ENCODE peak calls at places on chromosomes 3 and 15, in seven cellular contexts. One of them, this sample, is unnamed.
A peak's percentile ranks its signal among the peaks of the same experiment; 100 is the strongest.

GRCh38 chr15:51290720-51291119 is 47.7 kb downstream of the CYP19A1 start:
- DNase-seq in neural progenitor cell: no peak
- DNase-seq in GM23248: no peak
- DNase-seq in hepatocyte: no peak
- DNase-seq in MM.1S: no peak
- DNase-seq in GM23338: no peak
- DNase-seq in PC-3: no peak
- DNase-seq in this sample: no peak

GRCh38 chr15:50055333-50056278 is 63.4 kb downstream of the ATP8B4 start:
- DNase-seq in neural progenitor cell: no peak
- DNase-seq in GM23248: peak; percentile 93
- DNase-seq in hepatocyte: no peak
- DNase-seq in MM.1S: no peak
- DNase-seq in GM23338: no peak
- DNase-seq in PC-3: no peak
- DNase-seq in this sample: no peak

GRCh38 chr15:64334530-64334929 is 21.4 kb downstream of the CSNK1G1 start:
- DNase-seq in neural progenitor cell: no peak
- DNase-seq in GM23248: no peak
- DNase-seq in hepatocyte: no peak
- DNase-seq in MM.1S: no peak
- DNase-seq in GM23338: peak; percentile 72
- DNase-seq in PC-3: no peak
- DNase-seq in this sample: peak; percentile 51

GRCh38 chr3:79148786-79149185 is 619.0 kb downstream of the ROBO1 start:
- DNase-seq in neural progenitor cell: no peak
- DNase-seq in GM23248: peak; percentile 31
- DNase-seq in hepatocyte: no peak
- DNase-seq in MM.1S: no peak
- DNase-seq in GM23338: no peak
- DNase-seq in PC-3: no peak
- DNase-seq in this sample: no peak

GRCh38 chr3:100059472-100059871 is 54.8 kb downstream of the FILIP1L start:
- DNase-seq in neural progenitor cell: no peak
- DNase-seq in GM23248: no peak
- DNase-seq in hepatocyte: no peak
- DNase-seq in MM.1S: no peak
- DNase-seq in GM23338: no peak
- DNase-seq in PC-3: no peak
- DNase-seq in this sample: no peak

GRCh38 chr15:66670198-66670597 is 31.8 kb upstream of the SMAD6 start:
- DNase-seq in neural progenitor cell: no peak
- DNase-seq in GM23248: no peak
- DNase-seq in hepatocyte: no peak
- DNase-seq in MM.1S: no peak
- DNase-seq in GM23338: no peak
- DNase-seq in PC-3: no peak
- DNase-seq in this sample: no peak

GRCh38 chr3:69388241-69388640 is 2.4 kb upstream of the FRMD4B start:
- DNase-seq in neural progenitor cell: no peak
- DNase-seq in GM23248: no peak
- DNase-seq in hepatocyte: no peak
- DNase-seq in MM.1S: no peak
- DNase-seq in GM23338: peak; percentile 35
- DNase-seq in PC-3: no peak
- DNase-seq in this sample: no peak

GRCh38 chr3:20898962-20899361 is 713.0 kb upstream of the SGO1 start:
- DNase-seq in neural progenitor cell: no peak
- DNase-seq in GM23248: no peak
- DNase-seq in hepatocyte: no peak
- DNase-seq in MM.1S: no peak
- DNase-seq in GM23338: no peak
- DNase-seq in PC-3: no peak
- DNase-seq in this sample: no peak

GRCh38 chr15:81239190-81239589 is 42.5 kb downstream of the IL16 start:
- DNase-seq in neural progenitor cell: no peak
- DNase-seq in GM23248: peak; percentile 59
- DNase-seq in hepatocyte: no peak
- DNase-seq in MM.1S: no peak
- DNase-seq in GM23338: no peak
- DNase-seq in PC-3: no peak
- DNase-seq in this sample: no peak

GRCh38 chr3:139455855-139456254 is 20.5 kb downstream of the RBP2 start:
- DNase-seq in neural progenitor cell: peak; percentile 23
- DNase-seq in GM23248: peak; percentile 16
- DNase-seq in hepatocyte: no peak
- DNase-seq in MM.1S: no peak
- DNase-seq in GM23338: peak; percentile 70
- DNase-seq in PC-3: peak; percentile 21
- DNase-seq in this sample: no peak

GRCh38 chr15:67832965-67833503 is 6.8 kb downstream of the RNU6-1 start:
- DNase-seq in neural progenitor cell: peak; percentile 86
- DNase-seq in GM23248: no peak
- DNase-seq in hepatocyte: no peak
- DNase-seq in MM.1S: no peak
- DNase-seq in GM23338: peak; percentile 84
- DNase-seq in PC-3: no peak
- DNase-seq in this sample: no peak

GRCh38 chr3:14915636-14916222 is 31.7 kb upstream of the NR2C2 start:
- DNase-seq in neural progenitor cell: no peak
- DNase-seq in GM23248: peak; percentile 11
- DNase-seq in hepatocyte: no peak
- DNase-seq in MM.1S: no peak
- DNase-seq in GM23338: no peak
- DNase-seq in PC-3: no peak
- DNase-seq in this sample: no peak

GRCh38 chr3:158801200-158801599 is 654 bp upstream of the MFSD1 start:
- DNase-seq in neural progenitor cell: peak; percentile 43
- DNase-seq in GM23248: peak; percentile 38
- DNase-seq in hepatocyte: peak; percentile 28
- DNase-seq in MM.1S: no peak
- DNase-seq in GM23338: peak; percentile 46
- DNase-seq in PC-3: no peak
- DNase-seq in this sample: no peak

GRCh38 chr15:45399381-45400212 is 21.3 kb upstream of the GATM start:
- DNase-seq in neural progenitor cell: peak; percentile 70
- DNase-seq in GM23248: peak; percentile 80
- DNase-seq in hepatocyte: peak; percentile 80
- DNase-seq in MM.1S: peak; percentile 68
- DNase-seq in GM23338: peak; percentile 81
- DNase-seq in PC-3: peak; percentile 89
- DNase-seq in this sample: peak; percentile 60

GRCh38 chr3:158313344-158313927 is 203.5 kb downstream of the RSRC1 start:
- DNase-seq in neural progenitor cell: peak; percentile 27
- DNase-seq in GM23248: peak; percentile 32
- DNase-seq in hepatocyte: peak; percentile 43
- DNase-seq in MM.1S: peak; percentile 70
- DNase-seq in GM23338: peak; percentile 55
- DNase-seq in PC-3: peak; percentile 56
- DNase-seq in this sample: peak; percentile 39

GRCh38 chr3:182967218-182968204 is 12.8 kb downstream of the DCUN1D1 start:
- DNase-seq in neural progenitor cell: no peak
- DNase-seq in GM23248: no peak
- DNase-seq in hepatocyte: no peak
- DNase-seq in MM.1S: no peak
- DNase-seq in GM23338: no peak
- DNase-seq in PC-3: no peak
- DNase-seq in this sample: no peak

GRCh38 chr15:27250223-27250622 is 279.2 kb downstream of the GABRG3 start:
- DNase-seq in neural progenitor cell: no peak
- DNase-seq in GM23248: peak; percentile 3
- DNase-seq in hepatocyte: no peak
- DNase-seq in MM.1S: no peak
- DNase-seq in GM23338: no peak
- DNase-seq in PC-3: peak; percentile 10
- DNase-seq in this sample: no peak

GRCh38 chr3:188111002-188111584 is 42.9 kb upstream of the LPP start:
- DNase-seq in neural progenitor cell: peak; percentile 49
- DNase-seq in GM23248: no peak
- DNase-seq in hepatocyte: no peak
- DNase-seq in MM.1S: no peak
- DNase-seq in GM23338: no peak
- DNase-seq in PC-3: no peak
- DNase-seq in this sample: no peak

GRCh38 chr3:20073068-20073467 is 32.8 kb downstream of the KAT2B start:
- DNase-seq in neural progenitor cell: no peak
- DNase-seq in GM23248: no peak
- DNase-seq in hepatocyte: no peak
- DNase-seq in MM.1S: no peak
- DNase-seq in GM23338: no peak
- DNase-seq in PC-3: no peak
- DNase-seq in this sample: no peak

GRCh38 chr3:114362815-114363214 is 69.0 kb downstream of the TIGIT start:
- DNase-seq in neural progenitor cell: no peak
- DNase-seq in GM23248: peak; percentile 68
- DNase-seq in hepatocyte: peak; percentile 17
- DNase-seq in MM.1S: peak; percentile 46
- DNase-seq in GM23338: peak; percentile 29
- DNase-seq in PC-3: peak; percentile 37
- DNase-seq in this sample: peak; percentile 33

GRCh38 chr3:114365268-114365667 is 71.4 kb downstream of the TIGIT start:
- DNase-seq in neural progenitor cell: peak; percentile 3
- DNase-seq in GM23248: no peak
- DNase-seq in hepatocyte: no peak
- DNase-seq in MM.1S: no peak
- DNase-seq in GM23338: no peak
- DNase-seq in PC-3: no peak
- DNase-seq in this sample: no peak

GRCh38 chr3:114364806-114365205 is 71.0 kb downstream of the TIGIT start:
- DNase-seq in neural progenitor cell: peak; percentile 10
- DNase-seq in GM23248: no peak
- DNase-seq in hepatocyte: no peak
- DNase-seq in MM.1S: no peak
- DNase-seq in GM23338: no peak
- DNase-seq in PC-3: no peak
- DNase-seq in this sample: no peak

GRCh38 chr3:114363554-114364202 is 69.8 kb downstream of the TIGIT start:
- DNase-seq in neural progenitor cell: no peak
- DNase-seq in GM23248: peak; percentile 93
- DNase-seq in hepatocyte: peak; percentile 25
- DNase-seq in MM.1S: no peak
- DNase-seq in GM23338: no peak
- DNase-seq in PC-3: no peak
- DNase-seq in this sample: no peak

DNA sequence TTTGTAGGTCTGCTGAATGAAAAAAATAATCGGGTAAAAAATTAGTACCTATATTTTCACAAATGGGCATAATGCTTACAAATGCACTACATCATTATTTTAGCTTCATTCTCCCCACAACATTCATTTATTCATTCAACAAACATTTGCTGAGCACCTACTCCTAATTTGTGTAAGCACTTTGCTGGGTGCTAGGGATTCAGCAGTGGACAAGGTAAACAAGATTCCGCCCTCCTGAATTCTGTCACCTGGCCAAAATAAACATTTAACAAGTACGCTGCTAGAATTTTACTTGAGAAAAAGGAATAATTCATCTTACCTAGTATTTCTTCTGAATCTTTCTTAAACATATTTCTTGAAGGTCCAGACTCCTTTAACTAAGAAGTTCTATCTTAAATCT is 72.1 kb downstream of the TIGIT start:
- DNase-seq in neural progenitor cell: no peak
- DNase-seq in GM23248: no peak
- DNase-seq in hepatocyte: no peak
- DNase-seq in MM.1S: no peak
- DNase-seq in GM23338: no peak
- DNase-seq in PC-3: peak; percentile 26
- DNase-seq in this sample: no peak
- TF ChIP-seq EZH2phosphoT487 in neural progenitor cell: no peak
- TF ChIP-seq EZH2phosphoT487 in GM23248: no peak
- TF ChIP-seq EZH2phosphoT487 in hepatocyte: no peak
- TF ChIP-seq EZH2phosphoT487 in MM.1S: no peak
- TF ChIP-seq EZH2phosphoT487 in GM23338: no peak
- TF ChIP-seq EZH2phosphoT487 in PC-3: no peak
- TF ChIP-seq EZH2phosphoT487 in this sample: no peak

DNA sequence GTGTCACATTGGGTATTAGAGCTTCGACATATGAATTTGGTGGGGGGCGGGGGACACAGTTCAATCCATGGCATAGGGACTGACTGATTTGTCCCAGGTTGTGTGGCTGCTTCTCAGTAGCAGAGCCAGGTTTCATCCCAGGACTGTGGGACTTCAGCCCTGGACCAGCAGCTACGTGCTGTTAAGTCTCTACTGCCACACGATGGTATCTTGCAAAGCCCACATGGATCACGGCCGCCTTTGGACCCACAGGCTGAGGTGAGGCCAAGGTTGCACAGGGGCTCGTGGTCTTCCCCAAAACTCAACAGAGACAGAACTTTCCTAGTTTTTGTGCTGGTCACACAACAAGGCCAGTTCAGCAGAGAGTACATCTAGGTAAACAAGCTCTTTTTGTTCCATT is 97.4 kb downstream of the LRRK1 start:
- DNase-seq in neural progenitor cell: no peak
- DNase-seq in GM23248: no peak
- DNase-seq in hepatocyte: no peak
- DNase-seq in MM.1S: no peak
- DNase-seq in GM23338: no peak
- DNase-seq in PC-3: no peak
- DNase-seq in this sample: no peak
- H3K36me3 ChIP-seq in neural progenitor cell: no peaks in the 10 kb centered on the region
- H3K36me3 ChIP-seq in GM23248: peaks cover 3% of the 10 kb centered on the region
- H3K36me3 ChIP-seq in hepatocyte: no peaks in the 10 kb centered on the region
- H3K36me3 ChIP-seq in MM.1S: peaks cover 3% of the 10 kb centered on the region
- H3K36me3 ChIP-seq in GM23338: no peaks in the 10 kb centered on the region
- H3K36me3 ChIP-seq in PC-3: peaks cover 4% of the 10 kb centered on the region
- H3K36me3 ChIP-seq in this sample: peaks cover 6% of the 10 kb centered on the region

GRCh38 chr15:29968099-29968892 is 114.5 kb upstream of the GOLGA8J start:
- DNase-seq in neural progenitor cell: peak; percentile 68
- DNase-seq in GM23248: peak; percentile 14
- DNase-seq in hepatocyte: peak; percentile 14
- DNase-seq in MM.1S: no peak
- DNase-seq in GM23338: peak; percentile 60
- DNase-seq in PC-3: peak; percentile 27
- DNase-seq in this sample: no peak
- TF ChIP-seq EZH2 in neural progenitor cell: peak; percentile 79
- TF ChIP-seq EZH2 in GM23248: peak; percentile 84
- TF ChIP-seq EZH2 in hepatocyte: peak; percentile 89
- TF ChIP-seq EZH2 in MM.1S: no peak
- TF ChIP-seq EZH2 in GM23338: peak; percentile 76
- TF ChIP-seq EZH2 in PC-3: peak; percentile 83
- TF ChIP-seq EZH2 in this sample: no peak

GRCh38 chr3:61650276-61650675 is 88.9 kb downstream of the PTPRG start:
- DNase-seq in neural progenitor cell: no peak
- DNase-seq in GM23248: peak; percentile 92
- DNase-seq in hepatocyte: peak; percentile 61
- DNase-seq in MM.1S: no peak
- DNase-seq in GM23338: no peak
- DNase-seq in PC-3: peak; percentile 18
- DNase-seq in this sample: no peak

GRCh38 chr3:61646360-61646759 is 85.0 kb downstream of the PTPRG start:
- DNase-seq in neural progenitor cell: no peak
- DNase-seq in GM23248: no peak
- DNase-seq in hepatocyte: no peak
- DNase-seq in MM.1S: no peak
- DNase-seq in GM23338: no peak
- DNase-seq in PC-3: no peak
- DNase-seq in this sample: no peak

GRCh38 chr3:61646851-61647525 is 85.6 kb downstream of the PTPRG start:
- DNase-seq in neural progenitor cell: no peak
- DNase-seq in GM23248: no peak
- DNase-seq in hepatocyte: no peak
- DNase-seq in MM.1S: no peak
- DNase-seq in GM23338: no peak
- DNase-seq in PC-3: no peak
- DNase-seq in this sample: no peak

GRCh38 chr3:61649381-61650170 is 88.2 kb downstream of the PTPRG start:
- DNase-seq in neural progenitor cell: no peak
- DNase-seq in GM23248: no peak
- DNase-seq in hepatocyte: no peak
- DNase-seq in MM.1S: no peak
- DNase-seq in GM23338: no peak
- DNase-seq in PC-3: no peak
- DNase-seq in this sample: no peak

GRCh38 chr3:61650719-61651118 is 89.3 kb downstream of the PTPRG start:
- DNase-seq in neural progenitor cell: no peak
- DNase-seq in GM23248: no peak
- DNase-seq in hepatocyte: no peak
- DNase-seq in MM.1S: no peak
- DNase-seq in GM23338: no peak
- DNase-seq in PC-3: no peak
- DNase-seq in this sample: no peak
- TF ChIP-seq EZH2phosphoT487 in neural progenitor cell: no peak
- TF ChIP-seq EZH2phosphoT487 in GM23248: no peak
- TF ChIP-seq EZH2phosphoT487 in hepatocyte: no peak
- TF ChIP-seq EZH2phosphoT487 in MM.1S: no peak
- TF ChIP-seq EZH2phosphoT487 in GM23338: no peak
- TF ChIP-seq EZH2phosphoT487 in PC-3: no peak
- TF ChIP-seq EZH2phosphoT487 in this sample: no peak